ENCODE peak calls at places on chromosomes 12 and 14, in six cellular contexts. S, H, J, X, R and D are unnamed samples.

GRCh38 chr14:44567997-44568396 is 60.9 kb upstream of the FSCB start:
- DNase-seq in S (no peak), R (no peak), H (no peak), X (no peak), J (no peak), D (no peak)

GRCh38 chr14:87601011-87601410 is 392.0 kb downstream of the GALC start:
- DNase-seq in R (no peak), X (no peak), J (no peak), S (no peak), H (no peak), D (no peak)

GRCh38 chr14:81326451-81326850 is 73.7 kb downstream of the STON2 start:
- DNase-seq in R (no peak), X (no peak), J (no peak), H (no peak), S (no peak), D (no peak)

GRCh38 chr12:128644664-128645296 is 179.0 kb downstream of the SLC15A4 start:
- DNase-seq in J (peak), S (peak), X (no peak), H (peak), R (no peak), D (peak)

GRCh38 chr14:34794941-34795340 is 80.2 kb downstream of the BAZ1A start:
- DNase-seq in H (no peak), R (no peak), X (no peak), S (no peak), J (no peak), D (no peak)

GRCh38 chr12:79016181-79016580 is 151.6 kb downstream of the SYT1 start:
- DNase-seq in X (no peak), R (no peak), J (no peak), S (no peak), H (no peak), D (no peak)

GRCh38 chr12:64457036-64457435 is 5.1 kb downstream of the TBK1 start:
- DNase-seq in S (no peak), X (peak), H (no peak), J (peak), R (no peak), D (no peak)

GRCh38 chr12:67661311-67662011 is 12.9 kb downstream of the DYRK2 start:
- DNase-seq in J (peak), S (peak), R (no peak), H (no peak), X (no peak), D (no peak)

GRCh38 chr14:63204407-63205280 is at the start of gene RHOJ:
- DNase-seq in J (no peak), R (no peak), X (no peak), H (no peak), S (no peak), D (no peak)

GRCh38 chr12:50200507-50201273 is 33.5 kb upstream of the CERS5 start:
- DNase-seq in J (no peak), H (no peak), R (peak), X (no peak), S (peak), D (no peak)

GRCh38 chr12:108333898-108334699 is 5.0 kb downstream of the CMKLR1 start:
- DNase-seq in J (peak), R (no peak), S (no peak), X (no peak), H (no peak), D (no peak)

GRCh38 chr12:58247633-58248032 is 306.3 kb downstream of the ATP23 start:
- DNase-seq in J (no peak), X (no peak), H (no peak), R (no peak), S (no peak), D (no peak)

GRCh38 chr12:57027805-57028153 is 11.4 kb upstream of the TAC3 start:
- DNase-seq in X (no peak), S (no peak), J (no peak), H (no peak), R (no peak), D (no peak)

GRCh38 chr12:80589091-80589490 is 118.3 kb upstream of the MYF6 start:
- DNase-seq in X (no peak), J (no peak), S (no peak), R (no peak), H (no peak), D (no peak)

GRCh38 chr12:80186727-80187217 is 87.4 kb downstream of the OTOGL start:
- DNase-seq in H (peak), X (no peak), S (peak), J (peak), R (peak), D (no peak)

GRCh38 chr12:17079251-17079909 is 473.4 kb upstream of the LMO3 start:
- DNase-seq in S (no peak), X (no peak), R (no peak), J (no peak), H (no peak), D (no peak)

GRCh38 chr12:102702447-102703114 is 214.5 kb downstream of the PAH start:
- DNase-seq in S (peak), X (no peak), H (peak), R (no peak), J (peak), D (no peak)
- TF ChIP-seq CTCF in S (peak), X (no peak), H (peak), R (peak), J (peak), D (peak)

GRCh38 chr12:15527201-15527782 is 205.0 kb downstream of the PTPRO start:
- DNase-seq in J (peak), X (no peak), R (no peak), H (peak), S (no peak), D (no peak)
- TF ChIP-seq CTCF in J (no peak), X (no peak), R (peak), H (no peak), S (peak), D (peak)

GRCh38 chr12:48977290-48978281 is 536 bp upstream of the WNT1 start:
- DNase-seq in X (peak), H (peak), S (peak), J (peak), R (no peak), D (peak)

GRCh38 chr12:48978741-48979601 is 849 bp downstream of the WNT1 start:
- DNase-seq in X (no peak), J (no peak), S (no peak), H (no peak), R (no peak), D (no peak)

GRCh38 chr12:48979602-48980388 is 1.7 kb downstream of the WNT1 start:
- DNase-seq in H (peak), X (peak), R (no peak), S (no peak), J (peak), D (no peak)

GRCh38 chr12:48980389-48980952 is 2.3 kb downstream of the WNT1 start:
- DNase-seq in R (no peak), X (peak), S (peak), J (peak), H (no peak), D (no peak)

DNA sequence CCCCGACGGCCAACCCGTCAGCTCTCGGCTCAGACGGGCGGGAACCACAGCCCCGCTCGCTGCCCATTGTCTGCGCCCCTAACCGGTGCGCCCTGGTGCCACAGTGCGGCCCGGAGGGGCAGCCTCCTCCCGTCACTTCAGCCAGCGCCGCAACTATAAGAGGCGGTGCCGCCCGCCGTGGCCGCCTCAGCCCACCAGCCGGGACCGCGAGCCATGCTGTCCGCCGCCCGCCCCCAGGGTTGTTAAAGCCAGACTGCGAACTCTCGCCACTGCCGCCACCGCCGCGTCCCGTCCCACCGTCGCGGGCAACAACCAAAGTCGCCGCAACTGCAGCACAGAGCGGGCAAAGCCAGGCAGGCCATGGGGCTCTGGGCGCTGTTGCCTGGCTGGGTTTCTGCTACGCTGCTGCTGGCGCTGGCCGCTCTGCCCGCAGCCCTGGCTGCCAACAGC is at the start of gene WNT1:
- DNase-seq in J (no peak), X (no peak), H (no peak), R (no peak), S (peak), D (no peak)
- TF ChIP-seq CTCF in J (no peak), X (peak), H (peak), R (no peak), S (peak), D (no peak)

GRCh38 chr14:103279129-103280025 is 54.7 kb upstream of the EIF5 start:
- DNase-seq in X (no peak), S (peak), H (no peak), R (no peak), J (no peak), D (no peak)

GRCh38 chr14:103283916-103284315 is 50.1 kb upstream of the EIF5 start:
- DNase-seq in X (no peak), J (no peak), R (no peak), H (no peak), S (no peak), D (no peak)

GRCh38 chr14:103280278-103280917 is 53.6 kb upstream of the EIF5 start:
- DNase-seq in H (no peak), S (no peak), J (no peak), R (no peak), X (no peak), D (no peak)

GRCh38 chr14:103282932-103283331 is 51.1 kb upstream of the EIF5 start:
- DNase-seq in S (no peak), H (no peak), R (no peak), J (no peak), X (no peak), D (no peak)

GRCh38 chr14:103281496-103282231 is 52.4 kb upstream of the EIF5 start:
- DNase-seq in X (no peak), J (peak), S (peak), H (peak), R (no peak), D (no peak)
- TF ChIP-seq CTCF in X (no peak), J (peak), S (peak), H (peak), R (peak), D (peak)

GRCh38 chr12:132587781-132588180 is 22.6 kb downstream of the LRCOL1 start:
- DNase-seq in S (no peak), X (no peak), H (no peak), R (no peak), J (no peak), D (no peak)

GRCh38 chr12:132588319-132588718 is 22.1 kb downstream of the LRCOL1 start:
- DNase-seq in S (no peak), J (no peak), H (no peak), X (no peak), R (no peak), D (no peak)

GRCh38 chr12:132588821-132589669 is 21.3 kb downstream of the LRCOL1 start:
- DNase-seq in S (no peak), X (no peak), H (no peak), J (no peak), R (no peak), D (no peak)

GRCh38 chr12:132591107-132591935 is 19.1 kb downstream of the LRCOL1 start:
- DNase-seq in J (no peak), H (no peak), X (no peak), S (no peak), R (no peak), D (no peak)

GRCh38 chr12:132589856-132590255 is 20.5 kb downstream of the LRCOL1 start:
- DNase-seq in J (no peak), R (no peak), S (no peak), H (no peak), X (no peak), D (no peak)
- TF ChIP-seq CTCF in J (no peak), R (no peak), S (no peak), H (no peak), X (no peak), D (no peak)

DNA sequence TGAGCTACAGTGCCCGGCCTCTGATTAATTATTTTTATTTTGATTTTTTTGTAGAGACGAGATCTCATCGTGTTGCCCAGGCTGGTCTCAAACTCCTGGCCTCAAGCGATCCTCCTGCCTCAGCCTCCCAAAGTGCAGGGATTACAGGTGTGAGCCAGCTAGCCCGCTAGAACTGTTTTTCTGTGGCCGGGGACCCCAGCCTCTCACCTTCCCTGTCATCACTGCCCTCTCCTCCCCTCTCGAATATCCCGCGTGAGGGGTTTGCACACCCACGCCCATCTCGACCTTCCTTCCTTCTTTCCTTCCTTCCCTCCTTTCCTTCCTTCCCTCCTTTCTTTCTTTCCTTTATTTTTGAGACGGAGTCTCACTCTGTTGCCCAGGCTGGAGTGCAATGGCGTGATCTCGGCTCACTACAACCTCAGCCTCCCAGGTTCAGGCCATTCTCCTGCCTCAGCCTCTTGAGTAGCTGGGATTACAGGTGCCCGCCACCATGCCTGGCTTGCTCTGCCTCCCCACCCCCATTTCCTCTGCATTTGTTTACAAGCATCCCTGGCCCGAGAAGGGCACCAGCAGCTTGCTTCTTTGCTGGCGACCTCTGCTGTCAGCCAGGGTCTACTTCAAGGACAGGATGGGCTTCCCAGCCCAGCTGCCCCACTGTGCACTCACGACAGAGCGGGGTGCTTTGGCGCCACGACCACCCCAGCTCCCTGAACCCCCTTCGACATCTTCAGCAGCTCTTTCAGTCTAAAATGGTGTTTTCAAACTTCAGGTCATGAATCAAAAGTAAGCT is 4.3 kb upstream of the TRAF3 start:
- DNase-seq in S (no peak), H (no peak), J (peak), X (no peak), R (no peak), D (no peak)
- TF ChIP-seq CTCF in S (peak), H (no peak), J (peak), X (no peak), R (peak), D (peak)

GRCh38 chr14:57962293-57962996 is 96.6 kb upstream of the SLC35F4 start:
- DNase-seq in X (no peak), R (no peak), S (no peak), H (no peak), J (no peak), D (peak)
- TF ChIP-seq CTCF in X (no peak), R (peak), S (no peak), H (no peak), J (no peak), D (peak)

GRCh38 chr14:69244946-69245345 is 15.0 kb upstream of the GALNT16 start:
- DNase-seq in H (no peak), R (no peak), X (no peak), S (no peak), J (no peak), D (no peak)

GRCh38 chr14:69240527-69241173 is 19.3 kb upstream of the GALNT16 start:
- DNase-seq in S (no peak), H (no peak), X (no peak), R (no peak), J (peak), D (no peak)

GRCh38 chr14:69238883-69239282 is 21.1 kb upstream of the GALNT16 start:
- DNase-seq in R (no peak), H (no peak), S (no peak), J (no peak), X (no peak), D (no peak)

GRCh38 chr14:69242311-69243224 is 17.4 kb upstream of the GALNT16 start:
- DNase-seq in R (no peak), H (peak), S (peak), X (peak), J (peak), D (peak)

DNA sequence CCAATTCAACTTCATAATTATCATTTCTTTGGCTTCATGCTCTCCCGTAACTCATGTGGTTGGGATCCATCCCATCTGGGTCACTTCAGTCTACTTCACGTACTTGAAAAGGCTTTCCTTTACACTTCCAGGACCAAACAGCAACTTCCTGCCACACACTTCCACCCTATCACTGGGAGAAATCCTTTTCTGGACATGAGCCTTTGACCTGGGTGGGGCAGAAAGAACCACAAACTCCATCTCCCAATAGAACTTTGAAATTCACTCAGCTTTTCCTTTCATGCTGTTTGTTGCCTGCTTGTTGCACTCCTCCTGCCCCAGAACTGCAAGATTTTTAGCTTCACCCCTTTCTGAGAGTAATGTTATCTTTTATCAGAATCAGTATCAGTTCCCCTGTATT is 18.4 kb upstream of the GALNT16 start:
- DNase-seq in S (no peak), J (no peak), X (no peak), R (no peak), H (no peak), D (no peak)
- TF ChIP-seq CTCF in S (no peak), J (no peak), X (no peak), R (no peak), H (no peak), D (no peak)